ENCODE peak calls at places on chromosomes 12 and 14, in six cellular contexts. X is H9; E is activated effector memory CD4-positive, alpha-beta T cell treated with anti-CD3 and anti-CD28 coated beads, Interleukin-2, amount 50 U/mL, for 16 hours; P is SW480; T is thoracic aorta; F is nephron progenitor cell. H is an unnamed sample.

GRCh38 chr12:19084547-19084946 is 45.0 kb upstream of the PLEKHA5 start:
- DNase-seq in X (no peak), E (no peak), P (no peak), T (no peak), F (no peak), H (no peak)

GRCh38 chr12:10392394-10392930 is 2.6 kb upstream of the KLRK1 start:
- DNase-seq in X (no peak), E (no peak), P (peak; percentile 70), T (no peak), F (no peak), H (no peak)

GRCh38 chr12:124605150-124605549 is 37.7 kb upstream of the NCOR2 start:
- DNase-seq in X (no peak), E (no peak), P (no peak), T (no peak), F (no peak), H (no peak)

GRCh38 chr14:72075649-72076334 is 143.6 kb downstream of the RGS6 start:
- DNase-seq in X (peak; percentile 46), E (no peak), P (no peak), T (no peak), F (no peak), H (no peak)

GRCh38 chr12:57133013-57133569 is 4.8 kb downstream of the LRP1 start:
- DNase-seq in X (no peak), E (no peak), P (no peak), T (no peak), F (no peak), H (no peak)

GRCh38 chr12:111149299-111149698 is 219.6 kb downstream of the PHETA1 start:
- DNase-seq in X (no peak), E (no peak), P (no peak), T (no peak), F (no peak), H (peak; percentile 11)

GRCh38 chr12:67818379-67819001 is 169.9 kb downstream of the DYRK2 start:
- DNase-seq in X (no peak), E (no peak), P (no peak), T (no peak), F (no peak), H (no peak)

GRCh38 chr14:92513966-92514843 is 624 bp downstream of the RIN3 start:
- DNase-seq in X (peak; percentile 50), E (peak; percentile 65), P (no peak), T (no peak), F (peak; percentile 38), H (no peak)

GRCh38 chr14:77305696-77306095 is 15.0 kb downstream of the POMT2 start:
- DNase-seq in X (no peak), E (no peak), P (no peak), T (no peak), F (no peak), H (peak; percentile 64)

GRCh38 chr14:61322799-61323290 is 1.5 kb downstream of the PRKCH start:
- DNase-seq in X (no peak), E (peak; percentile 79), P (peak; percentile 61), T (no peak), F (no peak), H (no peak)

GRCh38 chr12:132125736-132126135 is 18.4 kb downstream of the DDX51 start:
- DNase-seq in X (peak; percentile 26), E (no peak), P (no peak), T (no peak), F (no peak), H (no peak)

GRCh38 chr12:69908208-69908607 is 83.2 kb downstream of the MYRFL start:
- DNase-seq in X (no peak), E (no peak), P (no peak), T (no peak), F (no peak), H (no peak)

GRCh38 chr12:102120886-102121285 is 903 bp downstream of the PARPBP start:
- DNase-seq in X (no peak), E (no peak), P (peak; percentile 56), T (no peak), F (no peak), H (no peak)

GRCh38 chr14:96100171-96101064 is 61.3 kb downstream of the C14orf132 start:
- DNase-seq in X (peak; percentile 90), E (peak; percentile 83), P (peak; percentile 79), T (no peak), F (peak; percentile 86), H (peak; percentile 74)

GRCh38 chr14:105219753-105220152 is 28.6 kb upstream of the BTBD6 start:
- DNase-seq in X (no peak), E (no peak), P (no peak), T (no peak), F (no peak), H (no peak)

GRCh38 chr14:88533203-88533602 is 21.6 kb downstream of the PTPN21 start:
- DNase-seq in X (no peak), E (no peak), P (no peak), T (no peak), F (no peak), H (no peak)

GRCh38 chr14:23307687-23308644 is 1.3 kb downstream of the BCL2L2 start:
- DNase-seq in X (no peak), E (no peak), P (no peak), T (no peak), F (no peak), H (no peak)

GRCh38 chr12:69519871-69520270 is 49.7 kb downstream of the FRS2 start:
- DNase-seq in X (no peak), E (no peak), P (no peak), T (no peak), F (no peak), H (no peak)

GRCh38 chr14:103347091-103347815 is 13.2 kb downstream of the EIF5 start:
- DNase-seq in X (no peak), E (no peak), P (no peak), T (no peak), F (no peak), H (no peak)

GRCh38 chr12:14771651-14772137 is 31.6 kb downstream of the WBP11 start:
- DNase-seq in X (peak; percentile 68), E (peak; percentile 77), P (peak; percentile 33), T (no peak), F (peak; percentile 25), H (no peak)